ENCODE peak calls at places on chromosomes 3 and 15, in four cellular contexts. One of them, this sample, is unnamed.

GRCh38 chr3:98449606-98450193 is 13.3 kb upstream of the OR5K1 start:
- DNase-seq in K562: no peak
- DNase-seq in HepG2: no peak
- DNase-seq in A549: no peak
- DNase-seq in this sample: no peak

GRCh38 chr3:15634671-15635661 is 33.4 kb downstream of the BTD start:
- DNase-seq in HepG2: no peak
- DNase-seq in A549: no peak
- DNase-seq in K562: no peak
- DNase-seq in this sample: no peak

GRCh38 chr15:62559049-62559733 is 394.1 kb upstream of the C2CD4B start:
- DNase-seq in A549: no peak
- DNase-seq in K562: no peak
- DNase-seq in HepG2: no peak
- DNase-seq in this sample: no peak

GRCh38 chr15:37134699-37135131 is 34.4 kb upstream of the MEIS2 start:
- DNase-seq in A549: peak
- DNase-seq in HepG2: peak
- DNase-seq in K562: peak
- DNase-seq in this sample: no peak

GRCh38 chr3:196624008-196624790 is 15.3 kb upstream of the NRROS start:
- DNase-seq in A549: no peak
- DNase-seq in HepG2: no peak
- DNase-seq in K562: no peak
- DNase-seq in this sample: no peak

GRCh38 chr3:162534431-162534830 is 1037.8 kb downstream of the OTOL1 start:
- DNase-seq in HepG2: no peak
- DNase-seq in A549: no peak
- DNase-seq in K562: no peak
- DNase-seq in this sample: no peak

GRCh38 chr15:50906954-50907865 is 1.3 kb upstream of the AP4E1 start:
- DNase-seq in K562: peak
- DNase-seq in HepG2: peak
- DNase-seq in A549: peak
- DNase-seq in this sample: no peak

GRCh38 chr3:123424321-123424998 is 24.4 kb downstream of the ADCY5 start:
- DNase-seq in A549: no peak
- DNase-seq in HepG2: no peak
- DNase-seq in K562: no peak
- DNase-seq in this sample: no peak

GRCh38 chr3:6861989-6862879 is 1.3 kb downstream of the GRM7 start:
- DNase-seq in HepG2: no peak
- DNase-seq in K562: no peak
- DNase-seq in A549: no peak
- DNase-seq in this sample: peak

GRCh38 chr3:64214697-64215018 is 10.6 kb downstream of the PRICKLE2 start:
- DNase-seq in A549: no peak
- DNase-seq in HepG2: no peak
- DNase-seq in K562: peak
- DNase-seq in this sample: no peak

GRCh38 chr3:44476181-44476599 is 1.3 kb downstream of the ZNF445 start:
- DNase-seq in HepG2: no peak
- DNase-seq in A549: no peak
- DNase-seq in K562: peak
- DNase-seq in this sample: no peak

GRCh38 chr3:137103739-137104138 is 146.0 kb downstream of the IL20RB start:
- DNase-seq in K562: no peak
- DNase-seq in HepG2: no peak
- DNase-seq in A549: no peak
- DNase-seq in this sample: no peak

GRCh38 chr3:126137490-126138130 is 42.8 kb downstream of the ALDH1L1 start:
- DNase-seq in A549: no peak
- DNase-seq in HepG2: no peak
- DNase-seq in K562: no peak
- DNase-seq in this sample: no peak

GRCh38 chr3:89699771-89700170 is 592.4 kb downstream of the EPHA3 start:
- DNase-seq in HepG2: no peak
- DNase-seq in A549: no peak
- DNase-seq in K562: no peak
- DNase-seq in this sample: no peak

GRCh38 chr3:21801631-21802030 is 50.6 kb upstream of the ZNF385D start:
- DNase-seq in A549: no peak
- DNase-seq in K562: no peak
- DNase-seq in HepG2: no peak
- DNase-seq in this sample: no peak

GRCh38 chr15:91947370-91947769 is 93.9 kb downstream of the SLCO3A1 start:
- DNase-seq in A549: no peak
- DNase-seq in K562: peak
- DNase-seq in HepG2: no peak
- DNase-seq in this sample: no peak

GRCh38 chr15:90871716-90872480 is 3.5 kb downstream of the FURIN start:
- DNase-seq in K562: peak
- DNase-seq in HepG2: no peak
- DNase-seq in A549: no peak
- DNase-seq in this sample: peak

GRCh38 chr15:60326824-60327654 is 70.7 kb downstream of the ANXA2 start:
- DNase-seq in A549: peak
- DNase-seq in HepG2: peak
- DNase-seq in K562: peak
- DNase-seq in this sample: no peak

GRCh38 chr3:114362815-114363214 is 69.0 kb downstream of the TIGIT start:
- DNase-seq in A549: peak
- DNase-seq in K562: peak
- DNase-seq in HepG2: peak
- DNase-seq in this sample: no peak

GRCh38 chr15:39598186-39598850 is 17.4 kb downstream of the THBS1 start:
- DNase-seq in HepG2: no peak
- DNase-seq in A549: no peak
- DNase-seq in K562: no peak
- DNase-seq in this sample: no peak

GRCh38 chr15:29208352-29208751 is 61.3 kb downstream of the NSMCE3 start:
- DNase-seq in K562: peak
- DNase-seq in A549: peak
- DNase-seq in HepG2: no peak
- DNase-seq in this sample: no peak

GRCh38 chr15:64697911-64698369 is 77.4 kb downstream of the RBPMS2 start:
- DNase-seq in HepG2: no peak
- DNase-seq in K562: no peak
- DNase-seq in A549: no peak
- DNase-seq in this sample: no peak

GRCh38 chr3:4995500-4996053 is 16.3 kb downstream of the BHLHE40 start:
- DNase-seq in K562: peak
- DNase-seq in HepG2: no peak
- DNase-seq in A549: no peak
- DNase-seq in this sample: no peak

GRCh38 chr3:124935264-124935663 is 713 bp upstream of the MUC13 start:
- DNase-seq in A549: no peak
- DNase-seq in K562: no peak
- DNase-seq in HepG2: no peak
- DNase-seq in this sample: no peak

GRCh38 chr3:195883801-195884200 is 24.6 kb downstream of the TNK2 start:
- DNase-seq in K562: no peak
- DNase-seq in A549: no peak
- DNase-seq in HepG2: no peak
- DNase-seq in this sample: no peak

GRCh38 chr3:172285844-172286243 is 162.4 kb downstream of the GHSR start:
- DNase-seq in K562: no peak
- DNase-seq in HepG2: no peak
- DNase-seq in A549: no peak
- DNase-seq in this sample: no peak

GRCh38 chr15:64019764-64020163 is 26.5 kb downstream of the DAPK2 start:
- DNase-seq in HepG2: peak
- DNase-seq in K562: no peak
- DNase-seq in A549: peak
- DNase-seq in this sample: no peak

GRCh38 chr3:195068045-195068444 is 202.9 kb downstream of the XXYLT1 start:
- DNase-seq in A549: no peak
- DNase-seq in HepG2: no peak
- DNase-seq in K562: no peak
- DNase-seq in this sample: no peak

DNA sequence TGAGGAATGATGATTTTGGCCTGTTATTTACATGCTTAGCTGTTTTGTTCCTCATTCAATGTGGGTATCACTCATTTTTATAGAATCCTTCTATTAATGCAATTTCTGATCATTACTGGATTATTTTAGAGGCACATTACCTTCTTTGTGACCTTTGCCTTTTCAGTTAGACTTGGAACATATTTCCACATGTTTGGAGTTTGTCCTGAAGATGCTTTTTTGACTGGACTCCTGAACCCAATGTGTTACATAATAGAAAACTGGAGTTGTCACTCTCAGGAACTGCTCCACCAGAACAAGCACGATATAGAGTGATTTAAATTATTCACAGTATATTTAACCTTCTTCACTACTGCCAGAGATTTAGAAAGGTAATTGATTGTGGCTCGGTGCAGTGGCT is 59.5 kb downstream of the TP63 start:
- DNase-seq in HepG2: no peak
- DNase-seq in A549: no peak
- DNase-seq in K562: no peak
- DNase-seq in this sample: no peak
- TF ChIP-seq NR3C1 in HepG2: no peak
- TF ChIP-seq NR3C1 in A549: no peak
- TF ChIP-seq NR3C1 in K562: no peak
- TF ChIP-seq NR3C1 in this sample: no peak

GRCh38 chr3:143124683-143125520 is 5.3 kb downstream of the CHST2 start:
- DNase-seq in HepG2: no peak
- DNase-seq in K562: peak
- DNase-seq in A549: no peak
- DNase-seq in this sample: no peak
- TF ChIP-seq NR3C1 in HepG2: no peak
- TF ChIP-seq NR3C1 in K562: no peak
- TF ChIP-seq NR3C1 in A549: no peak
- TF ChIP-seq NR3C1 in this sample: no peak

DNA sequence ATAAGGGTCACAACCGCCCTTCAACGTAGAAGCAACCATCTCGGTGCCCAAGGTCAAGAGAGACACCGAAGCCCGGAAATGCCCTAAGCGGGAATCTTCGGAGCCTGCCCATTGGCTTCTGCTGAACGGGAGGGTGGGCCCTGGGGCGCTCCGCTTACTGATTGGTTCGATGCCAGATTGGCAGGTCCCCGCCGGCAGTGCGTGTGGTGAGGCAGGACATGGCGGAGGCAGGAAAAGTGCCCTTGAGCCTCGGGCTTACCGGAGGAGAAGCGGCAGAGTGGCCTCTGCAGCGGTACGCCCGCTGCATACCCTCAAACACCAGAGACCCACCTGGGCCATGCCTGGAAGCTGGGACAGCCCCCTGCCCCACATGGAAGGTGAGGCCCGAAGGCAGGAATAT is at the start of gene REC114:
- DNase-seq in A549: no peak
- DNase-seq in K562: peak
- DNase-seq in HepG2: no peak
- DNase-seq in this sample: peak
- TF ChIP-seq NR3C1 in A549: no peak
- TF ChIP-seq NR3C1 in K562: no peak
- TF ChIP-seq NR3C1 in HepG2: no peak
- TF ChIP-seq NR3C1 in this sample: no peak

GRCh38 chr3:46484911-46485696 is 12.7 kb upstream of the RTP3 start:
- DNase-seq in A549: no peak
- DNase-seq in K562: no peak
- DNase-seq in HepG2: no peak
- DNase-seq in this sample: peak
- TF ChIP-seq NR3C1 in A549: no peak
- TF ChIP-seq NR3C1 in K562: no peak
- TF ChIP-seq NR3C1 in HepG2: no peak
- TF ChIP-seq NR3C1 in this sample: no peak

GRCh38 chr15:81432179-81432578 is 58.2 kb upstream of the TMC3 start:
- DNase-seq in A549: no peak
- DNase-seq in K562: no peak
- DNase-seq in HepG2: no peak
- DNase-seq in this sample: no peak
- TF ChIP-seq NR3C1 in A549: no peak
- TF ChIP-seq NR3C1 in K562: no peak
- TF ChIP-seq NR3C1 in HepG2: no peak
- TF ChIP-seq NR3C1 in this sample: no peak

GRCh38 chr3:28544236-28544635 is 195.6 kb upstream of the AZI2 start:
- DNase-seq in A549: no peak
- DNase-seq in HepG2: no peak
- DNase-seq in K562: no peak
- DNase-seq in this sample: no peak
- TF ChIP-seq NR3C1 in A549: no peak
- TF ChIP-seq NR3C1 in HepG2: no peak
- TF ChIP-seq NR3C1 in K562: no peak
- TF ChIP-seq NR3C1 in this sample: no peak

DNA sequence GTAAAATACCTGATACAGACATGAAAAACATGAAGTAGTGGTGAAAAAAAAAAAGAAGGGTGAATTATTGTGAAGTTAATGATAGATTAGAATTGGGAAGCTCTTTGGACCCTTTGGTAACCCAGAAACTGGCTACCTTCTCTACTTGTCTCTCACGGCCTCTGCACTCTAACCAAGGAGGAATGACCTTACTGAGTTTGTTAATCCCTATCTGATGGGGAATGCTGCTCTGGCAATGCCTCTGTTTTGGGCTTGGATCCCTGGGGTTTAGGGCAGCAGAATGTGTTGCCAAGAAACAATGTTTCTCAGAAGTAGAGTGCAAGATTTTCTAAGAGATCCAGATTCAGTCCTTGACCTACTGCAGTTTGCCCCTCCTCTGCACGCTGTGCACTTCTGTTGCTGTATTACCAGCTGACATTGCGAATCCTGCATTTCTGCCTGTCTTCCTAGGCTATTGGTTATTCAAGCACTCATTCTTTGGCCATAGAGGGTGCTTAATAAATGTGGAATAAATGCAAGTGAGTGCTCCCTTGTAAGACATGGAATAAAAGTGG is 49.2 kb upstream of the MAP3K13 start:
- DNase-seq in K562: no peak
- DNase-seq in HepG2: no peak
- DNase-seq in A549: no peak
- DNase-seq in this sample: no peak
- TF ChIP-seq NR3C1 in K562: no peak
- TF ChIP-seq NR3C1 in HepG2: no peak
- TF ChIP-seq NR3C1 in A549: no peak
- TF ChIP-seq NR3C1 in this sample: no peak

DNA sequence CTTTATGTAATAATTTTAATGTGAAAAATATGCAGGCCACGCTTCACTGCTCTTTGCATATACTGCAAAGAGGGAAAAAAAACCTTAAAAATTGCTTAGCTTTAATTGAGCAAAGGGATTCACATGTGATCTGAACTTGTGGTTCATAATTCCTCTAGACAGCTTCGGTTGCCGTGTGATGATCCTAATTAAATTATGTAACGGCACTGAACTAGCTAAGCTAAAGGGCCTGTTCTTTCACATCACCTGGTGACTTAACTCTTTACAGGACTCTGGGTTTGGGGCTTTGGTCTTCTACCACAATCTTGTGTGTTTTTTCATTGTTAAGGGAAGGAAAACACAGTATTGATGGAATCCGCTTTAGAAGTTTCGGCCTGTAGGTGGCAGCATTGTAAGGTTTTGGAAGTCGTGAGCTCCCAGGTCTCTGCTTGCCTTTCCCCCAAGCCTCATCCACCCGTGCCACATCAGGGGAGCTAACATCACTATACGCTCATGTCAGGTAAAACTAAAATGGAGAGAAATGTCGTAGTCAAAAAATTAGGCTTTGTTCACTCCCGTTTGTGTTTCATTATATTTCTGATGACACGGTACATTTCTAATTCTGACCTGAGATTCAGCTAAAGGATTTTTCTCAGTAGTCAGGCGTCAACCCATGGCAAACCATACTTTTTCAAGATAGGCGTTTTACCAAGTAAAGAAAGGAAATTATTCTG is 205.6 kb upstream of the DPH6 start:
- DNase-seq in HepG2: peak
- DNase-seq in K562: peak
- DNase-seq in A549: peak
- DNase-seq in this sample: peak
- TF ChIP-seq NR3C1 in HepG2: no peak
- TF ChIP-seq NR3C1 in K562: no peak
- TF ChIP-seq NR3C1 in A549: no peak
- TF ChIP-seq NR3C1 in this sample: no peak